ENCODE peak calls at places on chromosomes 5 and 9, in eight cellular contexts. E is heart left ventricle, I is right cardiac atrium, U is sigmoid colon, M is SJSA1, Z is OCI-LY7, S is IMR-90, P is small intestine. D is an unnamed sample. For H3K9me3, the result is how much of the 10 kb centered on the place peaks cover.

GRCh38 chr9:79360387-79361347 is 211.1 kb upstream of the TLE4 start:
- DNase-seq in Z (no peak), M (no peak), I (no peak), S (peak), U (no peak), E (no peak), P (no peak), D (no peak)

GRCh38 chr5:126454081-126454480 is 30.9 kb downstream of the GRAMD2B start:
- DNase-seq in M (no peak), Z (no peak), I (peak), E (no peak), U (peak), P (no peak), S (no peak), D (no peak)

GRCh38 chr5:65981548-65981947 is 55.2 kb downstream of the ERBIN start:
- DNase-seq in E (no peak), U (no peak), I (no peak), M (no peak), Z (no peak), S (no peak), P (no peak), D (no peak)

GRCh38 chr9:126148523-126148870 is 178.1 kb upstream of the MVB12B start:
- DNase-seq in Z (no peak), U (no peak), S (no peak), E (no peak), P (no peak), I (no peak), M (peak), D (no peak)

GRCh38 chr5:50963647-50964584 is 297.5 kb downstream of the PARP8 start:
- DNase-seq in U (no peak), M (no peak), Z (no peak), E (no peak), S (no peak), P (no peak), I (no peak), D (no peak)

GRCh38 chr5:170627271-170627670 is 123.5 kb downstream of the KCNIP1 start:
- DNase-seq in I (no peak), M (no peak), Z (no peak), P (no peak), U (peak), S (no peak), E (no peak), D (no peak)

GRCh38 chr5:115274584-115274983 is 11.9 kb upstream of the PGGT1B start:
- DNase-seq in I (no peak), S (no peak), U (no peak), M (no peak), Z (no peak), P (no peak), E (no peak), D (no peak)

GRCh38 chr5:36273809-36274526 is 27.7 kb downstream of the RANBP3L start:
- DNase-seq in P (no peak), S (no peak), M (no peak), U (no peak), I (no peak), Z (no peak), E (no peak), D (no peak)

GRCh38 chr9:95822583-95823431 is 52.7 kb upstream of the ERCC6L2 start:
- DNase-seq in E (no peak), P (no peak), U (no peak), S (peak), M (peak), I (no peak), Z (no peak), D (no peak)

GRCh38 chr9:91119679-91120078 is 242.0 kb downstream of the AUH start:
- DNase-seq in E (no peak), U (no peak), S (peak), I (no peak), M (peak), P (no peak), Z (no peak), D (no peak)

GRCh38 chr9:35729700-35730485 is 2.1 kb downstream of the TLN1 start:
- DNase-seq in S (peak), Z (peak), I (peak), M (peak), E (peak), U (peak), P (peak), D (peak)

GRCh38 chr9:119026120-119026519 is 343.1 kb downstream of the BRINP1 start:
- DNase-seq in Z (no peak), P (no peak), M (no peak), U (peak), S (no peak), E (peak), I (peak), D (no peak)

GRCh38 chr9:93184439-93185221 is 691 bp downstream of the WNK2 start:
- DNase-seq in Z (no peak), E (no peak), I (no peak), P (peak), U (no peak), M (no peak), S (no peak), D (no peak)

GRCh38 chr9:32502459-32502858 is 23.5 kb downstream of the RIGI start:
- DNase-seq in S (peak), M (peak), P (no peak), Z (no peak), U (no peak), I (no peak), E (no peak), D (no peak)

GRCh38 chr9:122099271-122099869 is 6.3 kb upstream of the TTLL11 start:
- DNase-seq in S (peak), I (peak), U (peak), Z (peak), E (peak), M (peak), P (peak), D (peak)

GRCh38 chr9:81613002-81613750 is 76.2 kb downstream of the TLE1 start:
- DNase-seq in P (no peak), S (peak), Z (no peak), E (peak), I (peak), U (peak), M (peak), D (no peak)

GRCh38 chr5:79621056-79621455 is 8.8 kb downstream of the TENT2 start:
- DNase-seq in S (peak), P (no peak), M (no peak), I (no peak), U (no peak), Z (no peak), E (no peak), D (no peak)

GRCh38 chr9:89902450-89902849 is 297.6 kb downstream of the GADD45G start:
- DNase-seq in E (no peak), U (no peak), I (no peak), M (no peak), S (peak), Z (no peak), P (no peak), D (no peak)

GRCh38 chr9:12640866-12641636 is 52.1 kb upstream of the TYRP1 start:
- DNase-seq in U (no peak), I (no peak), P (no peak), S (no peak), E (no peak), M (no peak), Z (no peak), D (no peak)

GRCh38 chr9:123550797-123551196 is 194.8 kb downstream of the CRB2 start:
- DNase-seq in S (no peak), I (no peak), M (no peak), Z (no peak), P (no peak), E (no peak), U (no peak), D (no peak)

GRCh38 chr9:128828267-128828666 is 1.3 kb downstream of the SPOUT1 start:
- DNase-seq in E (no peak), I (no peak), U (no peak), Z (no peak), S (no peak), P (no peak), M (no peak), D (no peak)
- H3K4me3 ChIP-seq in E (peak), I (no peak), U (no peak), Z (peak), S (no peak), P (no peak), M (no peak), D (no peak)

GRCh38 chr5:134976841-134977240 is 9.1 kb downstream of the CATSPER3 start:
- DNase-seq in I (no peak), Z (no peak), E (no peak), P (no peak), S (no peak), M (no peak), U (no peak), D (no peak)
- H3K9me3 ChIP-seq in I (under half), Z (under half), E (under half), P (under half), S (under half), M (under half), U (under half), D (under half)

GRCh38 chr5:60208681-60209080 is 315.2 kb upstream of the PDE4D start:
- DNase-seq in S (no peak), Z (no peak), U (no peak), P (no peak), I (no peak), E (no peak), M (no peak), D (no peak)

GRCh38 chr5:60207031-60207430 is 313.5 kb upstream of the PDE4D start:
- DNase-seq in E (no peak), U (no peak), P (no peak), Z (peak), M (no peak), I (no peak), S (no peak), D (no peak)

GRCh38 chr5:60209146-60209840 is 315.8 kb upstream of the PDE4D start:
- DNase-seq in E (no peak), S (no peak), P (no peak), Z (no peak), U (no peak), I (no peak), M (no peak), D (no peak)

GRCh38 chr5:60206234-60206633 is 312.7 kb upstream of the PDE4D start:
- DNase-seq in U (no peak), E (no peak), Z (no peak), I (no peak), S (no peak), P (no peak), M (no peak), D (no peak)

GRCh38 chr5:60210810-60211209 is 317.3 kb upstream of the PDE4D start:
- DNase-seq in Z (no peak), E (no peak), S (no peak), U (no peak), M (no peak), P (no peak), I (no peak), D (no peak)
- H3K4me3 ChIP-seq in Z (no peak), E (no peak), S (no peak), U (no peak), M (no peak), P (no peak), I (no peak), D (no peak)

DNA sequence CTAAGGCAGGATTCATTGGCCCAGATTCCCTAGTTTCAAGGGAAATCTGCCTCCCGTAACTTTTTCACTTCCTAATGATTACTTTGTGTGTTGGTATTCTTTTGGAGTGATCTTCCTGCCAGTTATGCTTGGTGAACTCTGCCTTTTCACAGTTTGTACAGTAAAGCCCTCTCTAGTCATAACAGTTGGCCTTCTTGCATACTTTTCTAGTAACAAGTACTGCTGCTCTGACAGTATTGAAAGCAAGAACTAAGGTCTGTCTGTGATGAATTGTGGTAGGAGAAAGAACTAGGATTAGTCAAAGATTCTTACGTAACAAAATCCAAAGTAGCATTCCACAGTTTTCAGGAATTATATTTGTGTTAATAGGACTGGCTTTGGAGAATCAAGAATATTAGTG is 1457.2 kb upstream of the WWC1 start:
- DNase-seq in Z (no peak), M (no peak), E (no peak), S (no peak), P (no peak), I (no peak), U (no peak), D (no peak)
- H3K9me3 ChIP-seq in Z (under half), M (under half), E (under half), S (under half), P (under half), I (under half), U (under half), D (under half)

DNA sequence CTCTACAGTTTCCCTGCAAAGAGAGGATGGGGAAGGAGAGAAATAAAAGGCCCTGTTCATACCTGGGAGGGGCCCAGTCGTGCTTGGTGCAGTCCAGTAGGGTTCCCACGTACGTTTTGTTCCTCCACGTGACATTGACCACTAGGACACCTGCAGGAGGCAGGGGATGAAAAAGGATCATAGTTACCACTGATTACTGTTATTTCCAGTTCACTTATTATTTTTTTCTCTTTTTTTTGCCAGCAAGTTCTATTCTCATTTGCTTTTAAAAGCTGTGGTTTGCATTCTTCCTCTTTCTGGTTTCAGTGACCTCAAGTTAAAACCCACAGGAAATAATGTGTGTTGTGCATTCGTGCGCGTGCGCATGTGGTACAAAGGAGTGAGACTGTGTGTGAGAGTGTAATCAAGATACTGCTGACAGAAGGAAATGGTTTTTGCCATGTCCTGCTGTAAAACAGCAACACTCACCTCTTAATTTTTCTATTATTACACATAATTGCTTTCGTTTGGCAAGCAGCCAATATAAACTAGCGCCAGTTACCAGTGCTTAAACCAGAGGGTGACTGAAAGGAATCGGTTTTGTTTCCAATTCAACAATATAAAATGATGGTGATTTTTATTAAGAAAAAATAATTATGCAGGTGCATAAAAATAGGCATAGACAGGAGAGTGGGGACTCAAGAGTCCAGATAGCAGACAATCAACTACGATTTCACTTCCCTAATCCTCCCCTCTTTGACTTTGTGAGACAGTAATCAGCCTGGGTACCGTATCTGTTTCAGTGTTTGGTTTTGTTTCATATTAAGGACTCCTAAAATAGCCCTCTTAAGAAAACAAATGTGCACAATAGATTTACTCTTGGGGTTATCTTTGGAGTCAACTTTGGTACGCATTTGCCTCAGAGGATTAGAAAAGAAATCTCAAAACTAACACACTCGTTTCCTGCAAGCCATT is 96.6 kb downstream of the ZNF608 start:
- DNase-seq in M (peak), I (peak), E (peak), Z (peak), U (no peak), P (peak), S (peak), D (peak)
- H3K4me3 ChIP-seq in M (peak), I (peak), E (peak), Z (peak), U (no peak), P (no peak), S (peak), D (peak)